ENCODE peak calls at places on chromosomes 13 and 19, in nine cellular contexts. One of them, this sample, is unnamed. For H3K27me3 and H3K36me3, the result is how much of the 10 kb centered on the place peaks cover.

GRCh38 chr13:102846261-102847015 is 606 bp downstream of the ERCC5 start:
- DNase-seq in aorta: peak
- DNase-seq in naive thymus-derived CD4-positive, alpha-beta T cell: peak
- DNase-seq in PC-3: peak
- DNase-seq in tibial nerve: no peak
- DNase-seq in CD4-positive, alpha-beta memory T cell: peak
- DNase-seq in CD8-positive, alpha-beta memory T cell: peak
- DNase-seq in adrenal gland: peak
- DNase-seq in iPS DF 6.9: no peak
- DNase-seq in this sample: no peak

GRCh38 chr13:66313408-66313807 is 916.7 kb downstream of the PCDH9 start:
- DNase-seq in aorta: no peak
- DNase-seq in naive thymus-derived CD4-positive, alpha-beta T cell: no peak
- DNase-seq in PC-3: peak
- DNase-seq in tibial nerve: peak
- DNase-seq in CD4-positive, alpha-beta memory T cell: no peak
- DNase-seq in CD8-positive, alpha-beta memory T cell: no peak
- DNase-seq in adrenal gland: no peak
- DNase-seq in iPS DF 6.9: no peak
- DNase-seq in this sample: no peak

GRCh38 chr19:39953915-39954314 is 17.1 kb upstream of the PSMC4 start:
- DNase-seq in aorta: no peak
- DNase-seq in naive thymus-derived CD4-positive, alpha-beta T cell: no peak
- DNase-seq in PC-3: no peak
- DNase-seq in tibial nerve: no peak
- DNase-seq in CD4-positive, alpha-beta memory T cell: no peak
- DNase-seq in CD8-positive, alpha-beta memory T cell: no peak
- DNase-seq in adrenal gland: no peak
- DNase-seq in iPS DF 6.9: no peak
- DNase-seq in this sample: no peak

GRCh38 chr19:42412661-42413076 is 14.5 kb downstream of the LIPE start:
- DNase-seq in aorta: peak
- DNase-seq in naive thymus-derived CD4-positive, alpha-beta T cell: no peak
- DNase-seq in PC-3: no peak
- DNase-seq in tibial nerve: no peak
- DNase-seq in CD4-positive, alpha-beta memory T cell: no peak
- DNase-seq in CD8-positive, alpha-beta memory T cell: no peak
- DNase-seq in adrenal gland: peak
- DNase-seq in iPS DF 6.9: no peak
- DNase-seq in this sample: peak

GRCh38 chr13:43905435-43906031 is 25.8 kb downstream of the LACC1 start:
- DNase-seq in aorta: no peak
- DNase-seq in naive thymus-derived CD4-positive, alpha-beta T cell: peak
- DNase-seq in PC-3: peak
- DNase-seq in tibial nerve: peak
- DNase-seq in CD4-positive, alpha-beta memory T cell: peak
- DNase-seq in CD8-positive, alpha-beta memory T cell: peak
- DNase-seq in adrenal gland: no peak
- DNase-seq in iPS DF 6.9: peak
- DNase-seq in this sample: peak

GRCh38 chr13:113591750-113592149 is 7.2 kb downstream of the TFDP1 start:
- DNase-seq in aorta: no peak
- DNase-seq in naive thymus-derived CD4-positive, alpha-beta T cell: no peak
- DNase-seq in PC-3: no peak
- DNase-seq in tibial nerve: no peak
- DNase-seq in CD4-positive, alpha-beta memory T cell: no peak
- DNase-seq in CD8-positive, alpha-beta memory T cell: no peak
- DNase-seq in adrenal gland: no peak
- DNase-seq in iPS DF 6.9: no peak
- DNase-seq in this sample: peak

GRCh38 chr13:37700887-37701286 is 102.3 kb upstream of the POSTN start:
- DNase-seq in aorta: no peak
- DNase-seq in naive thymus-derived CD4-positive, alpha-beta T cell: no peak
- DNase-seq in PC-3: no peak
- DNase-seq in tibial nerve: peak
- DNase-seq in CD4-positive, alpha-beta memory T cell: no peak
- DNase-seq in CD8-positive, alpha-beta memory T cell: no peak
- DNase-seq in adrenal gland: no peak
- DNase-seq in iPS DF 6.9: no peak
- DNase-seq in this sample: no peak

GRCh38 chr19:1991018-1991390 is 24.5 kb downstream of the BTBD2 start:
- DNase-seq in aorta: no peak
- DNase-seq in naive thymus-derived CD4-positive, alpha-beta T cell: no peak
- DNase-seq in PC-3: no peak
- DNase-seq in tibial nerve: no peak
- DNase-seq in CD4-positive, alpha-beta memory T cell: no peak
- DNase-seq in CD8-positive, alpha-beta memory T cell: no peak
- DNase-seq in adrenal gland: no peak
- DNase-seq in iPS DF 6.9: no peak
- DNase-seq in this sample: no peak

GRCh38 chr19:10419646-10420443 is 493 bp upstream of the PDE4A start:
- DNase-seq in aorta: no peak
- DNase-seq in naive thymus-derived CD4-positive, alpha-beta T cell: peak
- DNase-seq in PC-3: peak
- DNase-seq in tibial nerve: no peak
- DNase-seq in CD4-positive, alpha-beta memory T cell: peak
- DNase-seq in CD8-positive, alpha-beta memory T cell: peak
- DNase-seq in adrenal gland: no peak
- DNase-seq in iPS DF 6.9: no peak
- DNase-seq in this sample: peak

GRCh38 chr19:46753420-46754155 is 7.3 kb upstream of the STRN4 start:
- DNase-seq in aorta: peak
- DNase-seq in naive thymus-derived CD4-positive, alpha-beta T cell: peak
- DNase-seq in PC-3: peak
- DNase-seq in tibial nerve: peak
- DNase-seq in CD4-positive, alpha-beta memory T cell: peak
- DNase-seq in CD8-positive, alpha-beta memory T cell: peak
- DNase-seq in adrenal gland: peak
- DNase-seq in iPS DF 6.9: peak
- DNase-seq in this sample: peak

GRCh38 chr13:110218601-110219201 is 88.3 kb downstream of the COL4A1 start:
- DNase-seq in aorta: no peak
- DNase-seq in naive thymus-derived CD4-positive, alpha-beta T cell: no peak
- DNase-seq in PC-3: no peak
- DNase-seq in tibial nerve: no peak
- DNase-seq in CD4-positive, alpha-beta memory T cell: no peak
- DNase-seq in CD8-positive, alpha-beta memory T cell: no peak
- DNase-seq in adrenal gland: no peak
- DNase-seq in iPS DF 6.9: no peak
- DNase-seq in this sample: no peak

GRCh38 chr19:2811735-2812413 is 7.8 kb upstream of the ZNF554 start:
- DNase-seq in aorta: no peak
- DNase-seq in naive thymus-derived CD4-positive, alpha-beta T cell: no peak
- DNase-seq in PC-3: no peak
- DNase-seq in tibial nerve: no peak
- DNase-seq in CD4-positive, alpha-beta memory T cell: no peak
- DNase-seq in CD8-positive, alpha-beta memory T cell: no peak
- DNase-seq in adrenal gland: no peak
- DNase-seq in iPS DF 6.9: no peak
- DNase-seq in this sample: peak

GRCh38 chr19:30555075-30555787 is 183.0 kb downstream of the ZNF536 start:
- DNase-seq in aorta: no peak
- DNase-seq in naive thymus-derived CD4-positive, alpha-beta T cell: no peak
- DNase-seq in PC-3: no peak
- DNase-seq in tibial nerve: no peak
- DNase-seq in CD4-positive, alpha-beta memory T cell: no peak
- DNase-seq in CD8-positive, alpha-beta memory T cell: no peak
- DNase-seq in adrenal gland: no peak
- DNase-seq in iPS DF 6.9: no peak
- DNase-seq in this sample: no peak

GRCh38 chr19:22422220-22422619 is at the start of gene ZNF98:
- DNase-seq in aorta: peak
- DNase-seq in naive thymus-derived CD4-positive, alpha-beta T cell: no peak
- DNase-seq in PC-3: no peak
- DNase-seq in tibial nerve: peak
- DNase-seq in CD4-positive, alpha-beta memory T cell: no peak
- DNase-seq in CD8-positive, alpha-beta memory T cell: no peak
- DNase-seq in adrenal gland: peak
- DNase-seq in iPS DF 6.9: no peak
- DNase-seq in this sample: no peak

GRCh38 chr13:34369925-34370324 is 552.0 kb downstream of the RFC3 start:
- DNase-seq in aorta: no peak
- DNase-seq in naive thymus-derived CD4-positive, alpha-beta T cell: no peak
- DNase-seq in PC-3: peak
- DNase-seq in tibial nerve: no peak
- DNase-seq in CD4-positive, alpha-beta memory T cell: no peak
- DNase-seq in CD8-positive, alpha-beta memory T cell: no peak
- DNase-seq in adrenal gland: no peak
- DNase-seq in iPS DF 6.9: no peak
- DNase-seq in this sample: no peak

GRCh38 chr19:47885067-47885463 is 1.1 kb downstream of the SULT2A1 start:
- DNase-seq in aorta: no peak
- DNase-seq in naive thymus-derived CD4-positive, alpha-beta T cell: no peak
- DNase-seq in PC-3: no peak
- DNase-seq in tibial nerve: no peak
- DNase-seq in CD4-positive, alpha-beta memory T cell: no peak
- DNase-seq in CD8-positive, alpha-beta memory T cell: no peak
- DNase-seq in adrenal gland: peak
- DNase-seq in iPS DF 6.9: no peak
- DNase-seq in this sample: no peak

GRCh38 chr19:35913589-35913988 is 5.5 kb upstream of the TYROBP start:
- DNase-seq in aorta: no peak
- DNase-seq in naive thymus-derived CD4-positive, alpha-beta T cell: no peak
- DNase-seq in PC-3: peak
- DNase-seq in tibial nerve: no peak
- DNase-seq in CD4-positive, alpha-beta memory T cell: no peak
- DNase-seq in CD8-positive, alpha-beta memory T cell: no peak
- DNase-seq in adrenal gland: no peak
- DNase-seq in iPS DF 6.9: no peak
- DNase-seq in this sample: no peak

GRCh38 chr13:112330479-112331407 is 45.4 kb upstream of the SPACA7 start:
- DNase-seq in aorta: no peak
- DNase-seq in naive thymus-derived CD4-positive, alpha-beta T cell: no peak
- DNase-seq in PC-3: no peak
- DNase-seq in tibial nerve: no peak
- DNase-seq in CD4-positive, alpha-beta memory T cell: no peak
- DNase-seq in CD8-positive, alpha-beta memory T cell: no peak
- DNase-seq in adrenal gland: no peak
- DNase-seq in iPS DF 6.9: no peak
- DNase-seq in this sample: peak

GRCh38 chr19:19170053-19170945 is at the start of gene MEF2B:
- DNase-seq in aorta: peak
- DNase-seq in naive thymus-derived CD4-positive, alpha-beta T cell: peak
- DNase-seq in PC-3: peak
- DNase-seq in tibial nerve: peak
- DNase-seq in CD4-positive, alpha-beta memory T cell: peak
- DNase-seq in CD8-positive, alpha-beta memory T cell: peak
- DNase-seq in adrenal gland: peak
- DNase-seq in iPS DF 6.9: peak
- DNase-seq in this sample: peak

DNA sequence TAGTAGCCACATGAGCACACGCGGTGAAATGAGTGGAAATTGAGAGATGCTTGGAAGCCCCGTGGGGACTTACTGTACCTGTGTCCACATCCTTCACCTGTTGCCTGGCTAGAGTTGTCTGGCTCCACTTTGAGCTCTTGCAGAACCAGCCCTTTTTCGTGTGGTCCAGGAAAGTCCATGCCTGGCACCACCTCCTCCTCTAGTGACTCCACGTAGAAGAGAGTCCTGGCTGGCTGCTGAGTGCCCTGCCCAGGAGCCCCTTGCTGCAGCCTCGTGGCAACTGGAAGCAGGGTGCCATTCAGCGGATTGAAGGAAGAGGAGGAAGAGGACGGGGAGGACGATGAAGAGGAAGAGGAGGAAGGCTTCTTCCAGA is 515 bp upstream of the ATXN8OS start:
- DNase-seq in aorta: no peak
- DNase-seq in naive thymus-derived CD4-positive, alpha-beta T cell: no peak
- DNase-seq in PC-3: no peak
- DNase-seq in tibial nerve: no peak
- DNase-seq in CD4-positive, alpha-beta memory T cell: no peak
- DNase-seq in CD8-positive, alpha-beta memory T cell: no peak
- DNase-seq in adrenal gland: no peak
- DNase-seq in iPS DF 6.9: no peak
- DNase-seq in this sample: no peak
- H3K4me3 ChIP-seq in aorta: no peak
- H3K4me3 ChIP-seq in naive thymus-derived CD4-positive, alpha-beta T cell: no peak
- H3K4me3 ChIP-seq in PC-3: no peak
- H3K4me3 ChIP-seq in tibial nerve: no peak
- H3K4me3 ChIP-seq in CD4-positive, alpha-beta memory T cell: no peak
- H3K4me3 ChIP-seq in CD8-positive, alpha-beta memory T cell: no peak
- H3K4me3 ChIP-seq in adrenal gland: no peak
- H3K4me3 ChIP-seq in iPS DF 6.9: peak
- H3K4me3 ChIP-seq in this sample: peak

GRCh38 chr19:11813801-11814706 is at the start of gene ZNF440:
- DNase-seq in aorta: peak
- DNase-seq in naive thymus-derived CD4-positive, alpha-beta T cell: peak
- DNase-seq in PC-3: peak
- DNase-seq in tibial nerve: peak
- DNase-seq in CD4-positive, alpha-beta memory T cell: peak
- DNase-seq in CD8-positive, alpha-beta memory T cell: peak
- DNase-seq in adrenal gland: peak
- DNase-seq in iPS DF 6.9: peak
- DNase-seq in this sample: peak

DNA sequence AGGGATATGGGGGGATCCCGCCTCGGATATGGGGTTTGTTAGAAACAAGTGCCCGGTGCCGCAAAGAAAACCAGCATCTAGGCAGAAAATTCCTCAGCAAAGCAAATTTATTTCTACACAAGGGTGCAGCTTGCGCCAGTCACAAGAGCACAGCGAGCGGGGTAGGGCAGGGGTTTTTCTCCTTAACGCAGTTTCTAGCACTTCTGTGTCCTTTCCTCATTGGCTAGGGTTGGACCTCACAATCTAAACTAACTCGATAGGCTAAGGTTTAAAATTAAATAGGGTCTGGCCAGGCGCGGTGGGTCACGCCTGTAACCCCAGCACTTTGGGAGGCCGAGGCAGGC is 606 bp downstream of the ZNF440 start:
- DNase-seq in aorta: no peak
- DNase-seq in naive thymus-derived CD4-positive, alpha-beta T cell: no peak
- DNase-seq in PC-3: peak
- DNase-seq in tibial nerve: no peak
- DNase-seq in CD4-positive, alpha-beta memory T cell: no peak
- DNase-seq in CD8-positive, alpha-beta memory T cell: no peak
- DNase-seq in adrenal gland: no peak
- DNase-seq in iPS DF 6.9: no peak
- DNase-seq in this sample: no peak
- H3K27me3 ChIP-seq in aorta: under half
- H3K27me3 ChIP-seq in naive thymus-derived CD4-positive, alpha-beta T cell: under half
- H3K27me3 ChIP-seq in PC-3: under half
- H3K27me3 ChIP-seq in tibial nerve: under half
- H3K27me3 ChIP-seq in CD4-positive, alpha-beta memory T cell: under half
- H3K27me3 ChIP-seq in CD8-positive, alpha-beta memory T cell: under half
- H3K27me3 ChIP-seq in adrenal gland: under half
- H3K27me3 ChIP-seq in iPS DF 6.9: under half
- H3K27me3 ChIP-seq in this sample: under half

GRCh38 chr19:54668353-54668752 is 5.6 kb downstream of the LILRB4 start:
- DNase-seq in aorta: no peak
- DNase-seq in naive thymus-derived CD4-positive, alpha-beta T cell: no peak
- DNase-seq in PC-3: no peak
- DNase-seq in tibial nerve: no peak
- DNase-seq in CD4-positive, alpha-beta memory T cell: no peak
- DNase-seq in CD8-positive, alpha-beta memory T cell: no peak
- DNase-seq in adrenal gland: no peak
- DNase-seq in iPS DF 6.9: no peak
- DNase-seq in this sample: no peak
- H3K36me3 ChIP-seq in aorta: under half
- H3K36me3 ChIP-seq in naive thymus-derived CD4-positive, alpha-beta T cell: under half
- H3K36me3 ChIP-seq in PC-3: under half
- H3K36me3 ChIP-seq in tibial nerve: under half
- H3K36me3 ChIP-seq in CD4-positive, alpha-beta memory T cell: under half
- H3K36me3 ChIP-seq in CD8-positive, alpha-beta memory T cell: under half
- H3K36me3 ChIP-seq in adrenal gland: under half
- H3K36me3 ChIP-seq in iPS DF 6.9: under half
- H3K36me3 ChIP-seq in this sample: under half

GRCh38 chr13:95641291-95641811 is 3.2 kb downstream of the DZIP1 start:
- DNase-seq in aorta: peak
- DNase-seq in naive thymus-derived CD4-positive, alpha-beta T cell: no peak
- DNase-seq in PC-3: no peak
- DNase-seq in tibial nerve: no peak
- DNase-seq in CD4-positive, alpha-beta memory T cell: no peak
- DNase-seq in CD8-positive, alpha-beta memory T cell: no peak
- DNase-seq in adrenal gland: no peak
- DNase-seq in iPS DF 6.9: no peak
- DNase-seq in this sample: no peak
- H3K4me3 ChIP-seq in aorta: peak
- H3K4me3 ChIP-seq in naive thymus-derived CD4-positive, alpha-beta T cell: no peak
- H3K4me3 ChIP-seq in PC-3: no peak
- H3K4me3 ChIP-seq in tibial nerve: peak
- H3K4me3 ChIP-seq in CD4-positive, alpha-beta memory T cell: no peak
- H3K4me3 ChIP-seq in CD8-positive, alpha-beta memory T cell: no peak
- H3K4me3 ChIP-seq in adrenal gland: peak
- H3K4me3 ChIP-seq in iPS DF 6.9: peak
- H3K4me3 ChIP-seq in this sample: no peak